ENCODE peak calls at places on chromosomes 1 and 21, in six cellular contexts. X, O, V, F, S and G are unnamed samples.

GRCh38 chr1:180188103-180188506 is 33.4 kb downstream of the QSOX1 start:
- DNase-seq in O (no peak), F (peak), X (peak), S (no peak), V (peak), G (peak)

GRCh38 chr21:43196789-43197188 is 28.0 kb downstream of the CRYAA start:
- DNase-seq in X (no peak), O (no peak), S (no peak), F (no peak), V (no peak), G (no peak)

GRCh38 chr1:225454733-225455132 is 26.9 kb upstream of the LBR start:
- DNase-seq in S (no peak), V (peak), X (no peak), F (peak), O (no peak), G (no peak)

GRCh38 chr1:218620956-218621355 is 275.8 kb downstream of the TGFB2 start:
- DNase-seq in X (no peak), S (no peak), V (no peak), F (no peak), O (no peak), G (no peak)

GRCh38 chr1:224170748-224171478 is 12.1 kb upstream of the DEGS1 start:
- DNase-seq in X (no peak), V (peak), F (no peak), S (no peak), O (peak), G (no peak)

GRCh38 chr1:47931395-47931794 is 65.8 kb downstream of the TRABD2B start:
- DNase-seq in S (no peak), X (no peak), O (no peak), F (no peak), V (peak), G (peak)

GRCh38 chr21:34743831-34744230 is 75.0 kb downstream of the CLIC6 start:
- DNase-seq in S (no peak), F (peak), X (no peak), V (no peak), O (no peak), G (no peak)

GRCh38 chr1:235617808-235618207 is 31.8 kb downstream of the GNG4 start:
- DNase-seq in X (no peak), S (no peak), V (no peak), F (peak), O (no peak), G (no peak)

GRCh38 chr1:171298696-171299095 is 15.3 kb upstream of the FMO4 start:
- DNase-seq in S (no peak), X (peak), F (no peak), V (no peak), O (no peak), G (no peak)

GRCh38 chr1:205456383-205456867 is 580 bp upstream of the BLACAT1 start:
- DNase-seq in O (no peak), X (no peak), S (no peak), V (no peak), F (no peak), G (no peak)

GRCh38 chr21:35422011-35422410 is 372.9 kb upstream of the RUNX1 start:
- DNase-seq in X (no peak), S (no peak), F (no peak), V (no peak), O (no peak), G (no peak)

GRCh38 chr1:6580588-6581270 is 935 bp downstream of the ZBTB48 start:
- DNase-seq in F (no peak), S (no peak), O (no peak), V (no peak), X (no peak), G (no peak)

GRCh38 chr1:33045246-33045645 is 8.6 kb upstream of the AK2 start:
- DNase-seq in O (no peak), X (no peak), V (no peak), F (no peak), S (no peak), G (no peak)

GRCh38 chr1:76501136-76501535 is 366.1 kb upstream of the ST6GALNAC5 start:
- DNase-seq in O (no peak), X (no peak), S (no peak), F (no peak), V (no peak), G (no peak)

GRCh38 chr1:208120426-208120790 is 123.8 kb downstream of the PLXNA2 start:
- DNase-seq in S (no peak), O (no peak), V (no peak), F (no peak), X (no peak), G (no peak)

GRCh38 chr1:157622471-157622870 is 24.6 kb upstream of the FCRL4 start:
- DNase-seq in S (no peak), X (no peak), O (no peak), V (no peak), F (no peak), G (no peak)

GRCh38 chr1:194873328-194873923 is 1687.0 kb upstream of the B3GALT2 start:
- DNase-seq in O (no peak), S (no peak), X (no peak), V (peak), F (no peak), G (no peak)

GRCh38 chr1:247421074-247421473 is 5.1 kb downstream of the NLRP3 start:
- DNase-seq in S (no peak), O (no peak), X (no peak), V (no peak), F (no peak), G (no peak)

GRCh38 chr1:178282949-178283367 is 189.1 kb downstream of the RASAL2 start:
- DNase-seq in O (no peak), S (no peak), X (no peak), F (peak), V (peak), G (peak)

GRCh38 chr1:194295690-194296089 is 1109.3 kb upstream of the B3GALT2 start:
- DNase-seq in X (peak), V (peak), F (no peak), O (no peak), S (no peak), G (peak)

GRCh38 chr1:44300882-44301281 is 54.2 kb downstream of the ERI3 start:
- DNase-seq in F (no peak), S (no peak), V (no peak), X (no peak), O (no peak), G (no peak)

GRCh38 chr1:51433269-51433971 is 85.6 kb downstream of the EPS15 start:
- DNase-seq in X (no peak), F (no peak), S (no peak), V (peak), O (no peak), G (no peak)

GRCh38 chr1:244214009-244214967 is 163.2 kb downstream of the ZBTB18 start:
- DNase-seq in S (no peak), X (peak), O (no peak), V (peak), F (peak), G (no peak)

GRCh38 chr1:175984813-175985212 is 222.3 kb downstream of the COP1 start:
- DNase-seq in S (no peak), F (no peak), X (no peak), V (no peak), O (no peak), G (no peak)

GRCh38 chr1:195345149-195345548 is 1263.1 kb downstream of the KCNT2 start:
- DNase-seq in F (no peak), S (no peak), O (no peak), X (peak), V (no peak), G (no peak)

GRCh38 chr1:1899266-1899966 is 8.5 kb upstream of the GNB1 start:
- DNase-seq in O (no peak), F (no peak), X (no peak), S (no peak), V (no peak), G (no peak)

GRCh38 chr1:235073968-235074334 is 54.7 kb downstream of the TOMM20 start:
- DNase-seq in O (no peak), X (no peak), F (no peak), V (no peak), S (no peak), G (peak)

GRCh38 chr1:229430761-229431269 is 3.1 kb downstream of the ACTA1 start:
- DNase-seq in S (no peak), V (no peak), O (peak), X (peak), F (no peak), G (no peak)

GRCh38 chr1:107480548-107480947 is 339.7 kb downstream of the NTNG1 start:
- DNase-seq in F (peak), X (no peak), S (no peak), V (no peak), O (no peak), G (no peak)

GRCh38 chr1:54965624-54966340 is 14.6 kb upstream of the TMEM61 start:
- DNase-seq in S (peak), O (no peak), F (no peak), V (no peak), X (no peak), G (no peak)

GRCh38 chr1:154730251-154730650 is 122.3 kb upstream of the ADAR start:
- DNase-seq in O (no peak), V (peak), F (no peak), S (no peak), X (peak), G (peak)

GRCh38 chr1:197798492-197798891 is 23.2 kb upstream of the DENND1B start:
- DNase-seq in F (no peak), X (no peak), O (no peak), V (no peak), S (no peak), G (no peak)

GRCh38 chr21:38327984-38328383 is 71.2 kb downstream of the KCNJ15 start:
- DNase-seq in V (no peak), S (no peak), O (no peak), F (no peak), X (no peak), G (no peak)

GRCh38 chr1:178513278-178513983 is 522 bp downstream of the TEX35 start:
- DNase-seq in O (no peak), V (no peak), F (no peak), S (no peak), X (no peak), G (no peak)

GRCh38 chr1:187275346-187275745 is 446.6 kb downstream of the PLA2G4A start:
- DNase-seq in S (no peak), X (no peak), F (no peak), O (no peak), V (no peak), G (no peak)

GRCh38 chr1:77779529-77780281 is at the start of gene MIGA1:
- DNase-seq in V (peak), X (peak), F (peak), O (peak), S (peak), G (peak)

GRCh38 chr1:25107643-25108010 is 124.7 kb downstream of the SYF2 start:
- DNase-seq in O (no peak), F (no peak), V (no peak), X (no peak), S (no peak), G (no peak)

GRCh38 chr1:38991638-38992449 is 768 bp downstream of the AKIRIN1 start:
- DNase-seq in X (no peak), S (peak), V (no peak), F (no peak), O (peak), G (peak)